ENCODE peak calls at places on chromosomes 5 and 9, in seven cellular contexts. S is PC-3; Q is astrocyte of the spinal cord; L is CD8-positive, alpha-beta T cell; R is fibroblast of lung; N is AG10803; U is fibroblast of pulmonary artery. C is an unnamed sample.

GRCh38 chr5:179284751-179285191 is 60.5 kb downstream of the ADAMTS2 start:
- DNase-seq in S (no peak), Q (no peak), L (no peak), R (peak; percentile 75), N (no peak), U (no peak), C (no peak)

GRCh38 chr5:56328753-56329560 is 95.8 kb upstream of the ANKRD55 start:
- DNase-seq in S (peak; percentile 67), Q (peak; percentile 55), L (no peak), R (peak; percentile 13), N (no peak), U (peak; percentile 65), C (peak; percentile 83)

GRCh38 chr5:143476601-143477211 is 73.2 kb upstream of the NR3C1 start:
- DNase-seq in S (no peak), Q (no peak), L (no peak), R (no peak), N (no peak), U (no peak), C (no peak)

GRCh38 chr9:130707225-130707976 is 13.8 kb downstream of the EXOSC2 start:
- DNase-seq in S (peak; percentile 63), Q (peak; percentile 74), L (peak; percentile 64), R (peak; percentile 80), N (peak; percentile 70), U (peak; percentile 81), C (peak; percentile 75)

GRCh38 chr9:91489391-91489899 is 65.8 kb upstream of the NFIL3 start:
- DNase-seq in S (no peak), Q (peak; percentile 91), L (no peak), R (no peak), N (peak; percentile 69), U (no peak), C (no peak)

GRCh38 chr9:128243486-128244415 is 32.1 kb downstream of the GOLGA2 start:
- DNase-seq in S (no peak), Q (no peak), L (no peak), R (peak; percentile 71), N (peak; percentile 75), U (peak; percentile 20), C (no peak)

GRCh38 chr5:68329554-68329953 is 114.0 kb downstream of the PIK3R1 start:
- DNase-seq in S (no peak), Q (no peak), L (no peak), R (peak; percentile 47), N (peak; percentile 78), U (peak; percentile 39), C (no peak)

GRCh38 chr5:73938280-73938937 is 312.4 kb downstream of the ARHGEF28 start:
- DNase-seq in S (peak; percentile 87), Q (peak; percentile 96), L (no peak), R (peak; percentile 91), N (peak; percentile 99), U (peak; percentile 94), C (peak; percentile 96)

GRCh38 chr5:150653145-150653761 is 7.8 kb upstream of the MYOZ3 start:
- DNase-seq in S (peak; percentile 19), Q (peak; percentile 56), L (no peak), R (peak; percentile 54), N (peak; percentile 61), U (no peak), C (no peak)

GRCh38 chr5:9148242-9148641 is 397.6 kb downstream of the SEMA5A start:
- DNase-seq in S (peak; percentile 39), Q (no peak), L (no peak), R (peak; percentile 42), N (no peak), U (no peak), C (peak; percentile 31)

GRCh38 chr9:123861086-123861707 is 68.7 kb downstream of the DENND1A start:
- DNase-seq in S (no peak), Q (no peak), L (no peak), R (no peak), N (no peak), U (no peak), C (no peak)

GRCh38 chr9:79542735-79543504 is 28.8 kb upstream of the TLE4 start:
- DNase-seq in S (no peak), Q (no peak), L (no peak), R (no peak), N (no peak), U (no peak), C (no peak)

GRCh38 chr5:1080414-1080813 is 31.4 kb downstream of the SLC12A7 start:
- DNase-seq in S (no peak), Q (no peak), L (no peak), R (no peak), N (no peak), U (no peak), C (no peak)

GRCh38 chr5:140261403-140262171 is 41.3 kb downstream of the PFDN1 start:
- DNase-seq in S (peak; percentile 86), Q (peak; percentile 85), L (no peak), R (peak; percentile 86), N (peak; percentile 85), U (peak; percentile 86), C (peak; percentile 89)

GRCh38 chr5:133925866-133926488 is 42.4 kb downstream of the C5orf15 start:
- DNase-seq in S (peak; percentile 73), Q (no peak), L (no peak), R (no peak), N (no peak), U (no peak), C (peak; percentile 54)

GRCh38 chr9:95985656-95986055 is 110.2 kb downstream of the ERCC6L2 start:
- DNase-seq in S (no peak), Q (no peak), L (no peak), R (no peak), N (no peak), U (no peak), C (no peak)

GRCh38 chr9:98657897-98658296 is 50.8 kb downstream of the GABBR2 start:
- DNase-seq in S (no peak), Q (no peak), L (no peak), R (peak; percentile 18), N (peak; percentile 92), U (peak; percentile 45), C (peak; percentile 84)

GRCh38 chr9:8539681-8540197 is 740.2 kb upstream of the DMAC1 start:
- DNase-seq in S (no peak), Q (no peak), L (no peak), R (no peak), N (no peak), U (no peak), C (no peak)

GRCh38 chr9:90069107-90069506 is 464.3 kb downstream of the GADD45G start:
- DNase-seq in S (no peak), Q (no peak), L (no peak), R (no peak), N (no peak), U (no peak), C (peak; percentile 16)

GRCh38 chr5:172707285-172708182 is 63.5 kb downstream of the DUSP1 start:
- DNase-seq in S (peak; percentile 77), Q (peak; percentile 66), L (no peak), R (peak; percentile 75), N (peak; percentile 80), U (peak; percentile 79), C (peak; percentile 79)

GRCh38 chr9:127360205-127360604 is 36.8 kb upstream of the SLC2A8 start:
- DNase-seq in S (no peak), Q (no peak), L (no peak), R (no peak), N (no peak), U (no peak), C (peak; percentile 22)

GRCh38 chr9:70060883-70061507 is 17.3 kb downstream of the MAMDC2 start:
- DNase-seq in S (no peak), Q (no peak), L (no peak), R (no peak), N (no peak), U (no peak), C (no peak)

GRCh38 chr5:60163762-60164161 is 270.2 kb upstream of the PDE4D start:
- DNase-seq in S (no peak), Q (peak; percentile 49), L (no peak), R (no peak), N (peak; percentile 12), U (no peak), C (no peak)

DNA sequence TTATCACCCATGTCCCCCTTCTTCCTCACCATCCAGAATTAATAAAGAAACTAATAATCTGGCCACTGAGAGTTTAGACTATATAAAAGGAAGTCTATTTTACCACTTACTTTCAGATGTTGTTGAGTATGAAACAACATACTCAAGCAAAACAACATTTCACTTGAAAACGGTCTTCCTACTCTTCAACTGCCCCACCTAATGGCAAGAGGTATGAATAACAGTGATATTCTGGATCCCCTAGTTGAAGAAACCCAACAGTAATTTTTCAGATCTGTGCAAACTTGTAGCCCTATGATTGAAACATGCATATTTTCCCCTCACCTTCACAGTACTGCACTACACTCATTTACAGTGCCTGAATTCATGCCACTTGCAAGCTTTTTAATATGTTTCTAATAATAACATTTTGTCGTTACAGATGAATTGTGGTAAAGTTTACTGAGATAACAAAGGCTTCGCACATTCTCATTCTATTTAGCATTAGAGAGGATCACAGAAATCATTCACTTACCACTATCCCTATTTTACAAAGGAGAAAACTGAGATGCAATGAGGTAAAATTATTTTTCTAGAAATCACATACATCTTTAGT is 267.9 kb upstream of the PDE4D start:
- DNase-seq in S (peak; percentile 53), Q (peak; percentile 55), L (no peak), R (peak; percentile 48), N (peak; percentile 37), U (peak; percentile 58), C (peak; percentile 49)
- TF ChIP-seq CTCF in S (peak; percentile 70), Q (peak; percentile 68), L (no peak), R (peak; percentile 60), N (peak; percentile 77), U (peak; percentile 67), C (peak; percentile 62)

GRCh38 chr9:117927354-117927753 is 223.2 kb downstream of the TLR4 start:
- DNase-seq in S (no peak), Q (no peak), L (no peak), R (no peak), N (no peak), U (no peak), C (peak; percentile 16)
- TF ChIP-seq CTCF in S (no peak), Q (no peak), L (no peak), R (no peak), N (no peak), U (no peak), C (peak; percentile 55)

GRCh38 chr5:18900644-18901043 is 1087.4 kb downstream of the CDH18 start:
- DNase-seq in S (no peak), Q (no peak), L (no peak), R (no peak), N (no peak), U (no peak), C (no peak)
- TF ChIP-seq CTCF in S (no peak), Q (no peak), L (no peak), R (no peak), N (no peak), U (no peak), C (no peak)

GRCh38 chr9:137113385-137114159 is 961 bp downstream of the DPP7 start:
- DNase-seq in S (no peak), Q (no peak), L (peak; percentile 7), R (no peak), N (peak; percentile 14), U (no peak), C (no peak)
- TF ChIP-seq CTCF in S (no peak), Q (no peak), L (no peak), R (no peak), N (no peak), U (no peak), C (no peak)

DNA sequence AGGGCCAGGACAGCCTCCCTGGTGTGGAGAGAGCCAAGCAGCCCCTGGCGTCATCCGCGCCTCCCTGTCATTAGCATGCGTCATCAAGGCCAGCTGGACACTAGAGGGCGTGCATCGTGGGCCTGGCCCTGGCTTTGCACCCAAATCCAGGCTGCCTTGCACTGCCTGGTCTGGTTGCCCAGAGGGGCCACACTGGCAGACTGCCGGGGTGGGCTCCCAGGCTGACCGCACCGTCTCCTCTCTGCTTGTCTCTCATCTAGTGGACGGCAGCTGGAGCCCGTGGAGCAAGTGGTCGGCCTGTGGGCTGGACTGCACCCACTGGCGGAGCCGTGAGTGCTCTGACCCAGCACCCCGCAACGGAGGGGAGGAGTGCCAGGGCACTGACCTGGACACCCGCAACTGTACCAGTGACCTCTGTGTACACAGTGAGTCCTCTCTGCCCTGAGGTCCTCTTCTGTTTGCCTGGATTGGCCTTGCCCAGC is 29.0 kb downstream of the HK3 start:
- DNase-seq in S (peak; percentile 47), Q (peak; percentile 11), L (no peak), R (peak; percentile 28), N (peak; percentile 24), U (peak; percentile 63), C (peak; percentile 32)
- TF ChIP-seq CTCF in S (peak; percentile 59), Q (peak; percentile 56), L (no peak), R (peak; percentile 34), N (peak; percentile 36), U (peak; percentile 49), C (peak; percentile 33)